ENCODE peak calls at places on chromosome 13, in six cellular contexts. R is pancreas, H is Peyer's patch, X is IMR-90, N is A549, U is brain microvascular endothelial cell. J is an unnamed sample.

GRCh38 chr13:72890546-72890945 is 108.6 kb downstream of the PIBF1 start:
- DNase-seq in R (no peak), H (no peak), X (no peak), N (no peak), U (no peak), J (no peak)

GRCh38 chr13:31485183-31485582 is 254.1 kb upstream of the RXFP2 start:
- DNase-seq in R (no peak), H (no peak), X (no peak), N (no peak), U (peak), J (no peak)

GRCh38 chr13:21625366-21625765 is 21.4 kb upstream of the MICU2 start:
- DNase-seq in R (no peak), H (peak), X (peak), N (peak), U (peak), J (no peak)

GRCh38 chr13:49082653-49083536 is 107.2 kb downstream of the FNDC3A start:
- DNase-seq in R (no peak), H (no peak), X (peak), N (no peak), U (peak), J (no peak)

GRCh38 chr13:51804295-51805172 is 571 bp upstream of the DHRS12 start:
- DNase-seq in R (peak), H (peak), X (no peak), N (no peak), U (no peak), J (peak)

GRCh38 chr13:42247883-42248282 is 24.1 kb upstream of the AKAP11 start:
- DNase-seq in R (no peak), H (no peak), X (peak), N (no peak), U (no peak), J (no peak)

GRCh38 chr13:49062297-49062896 is 86.7 kb downstream of the FNDC3A start:
- DNase-seq in R (no peak), H (no peak), X (peak), N (no peak), U (no peak), J (no peak)

GRCh38 chr13:36418022-36418805 is 14.1 kb upstream of the CCNA1 start:
- DNase-seq in R (no peak), H (no peak), X (peak), N (no peak), U (peak), J (no peak)

GRCh38 chr13:43355774-43356173 is 332.4 kb downstream of the DNAJC15 start:
- DNase-seq in R (peak), H (no peak), X (no peak), N (no peak), U (no peak), J (no peak)

GRCh38 chr13:44605275-44605674 is 29.1 kb upstream of the TSC22D1 start:
- DNase-seq in R (no peak), H (no peak), X (no peak), N (no peak), U (no peak), J (no peak)

GRCh38 chr13:75479102-75479501 is 2.9 kb downstream of the TBC1D4 start:
- DNase-seq in R (no peak), H (no peak), X (no peak), N (no peak), U (no peak), J (no peak)

GRCh38 chr13:104833221-104833620 is 1702.2 kb downstream of the EFNB2 start:
- DNase-seq in R (no peak), H (no peak), X (no peak), N (no peak), U (no peak), J (no peak)

GRCh38 chr13:95083758-95084157 is 217.5 kb downstream of the ABCC4 start:
- DNase-seq in R (no peak), H (no peak), X (peak), N (peak), U (peak), J (no peak)

GRCh38 chr13:25153736-25154135 is 18.4 kb downstream of the AMER2 start:
- DNase-seq in R (no peak), H (no peak), X (no peak), N (no peak), U (no peak), J (peak)

GRCh38 chr13:50512602-50513527 is 330.6 kb downstream of the DLEU7 start:
- DNase-seq in R (peak), H (peak), X (peak), N (no peak), U (peak), J (peak)

GRCh38 chr13:60094385-60095088 is 69.2 kb downstream of the DIAPH3 start:
- DNase-seq in R (no peak), H (no peak), X (no peak), N (no peak), U (no peak), J (no peak)

GRCh38 chr13:100875392-100876043 is 200.9 kb upstream of the TMTC4 start:
- DNase-seq in R (no peak), H (no peak), X (peak), N (no peak), U (peak), J (no peak)

GRCh38 chr13:37173214-37173613 is 67.8 kb upstream of the CSNK1A1L start:
- DNase-seq in R (no peak), H (no peak), X (peak), N (no peak), U (peak), J (no peak)

GRCh38 chr13:43159007-43159406 is 135.6 kb downstream of the DNAJC15 start:
- DNase-seq in R (no peak), H (no peak), X (peak), N (no peak), U (peak), J (no peak)

GRCh38 chr13:49448753-49449152 is 4.7 kb downstream of the SETDB2 start:
- DNase-seq in R (no peak), H (no peak), X (no peak), N (no peak), U (no peak), J (no peak)

GRCh38 chr13:104593693-104594092 is 1527.5 kb upstream of the SLC10A2 start:
- DNase-seq in R (no peak), H (no peak), X (no peak), N (no peak), U (no peak), J (no peak)

GRCh38 chr13:32278456-32278855 is 36.7 kb downstream of the ZAR1L start:
- DNase-seq in R (no peak), H (no peak), X (peak), N (no peak), U (peak), J (no peak)

GRCh38 chr13:43580280-43580679 is 206.5 kb downstream of the ENOX1 start:
- DNase-seq in R (no peak), H (no peak), X (no peak), N (no peak), U (no peak), J (no peak)

GRCh38 chr13:48131481-48131992 is 36.6 kb upstream of the MED4 start:
- DNase-seq in R (no peak), H (no peak), X (no peak), N (no peak), U (no peak), J (no peak)

GRCh38 chr13:35927554-35927953 is 203.6 kb downstream of the DCLK1 start:
- DNase-seq in R (no peak), H (no peak), X (peak), N (peak), U (peak), J (no peak)

GRCh38 chr13:95058680-95059079 is 242.6 kb downstream of the ABCC4 start:
- DNase-seq in R (no peak), H (no peak), X (no peak), N (no peak), U (no peak), J (no peak)

GRCh38 chr13:33205804-33206221 is 79.7 kb downstream of the STARD13 start:
- DNase-seq in R (no peak), H (no peak), X (peak), N (no peak), U (peak), J (no peak)

GRCh38 chr13:109479534-109479933 is 306.8 kb downstream of the IRS2 start:
- DNase-seq in R (no peak), H (no peak), X (no peak), N (no peak), U (no peak), J (no peak)
- H3K27ac ChIP-seq in R (no peak), H (no peak), X (no peak), N (no peak), U (no peak), J (no peak)

GRCh38 chr13:110964229-110965037 is 49.6 kb upstream of the ANKRD10 start:
- DNase-seq in R (no peak), H (no peak), X (no peak), N (no peak), U (no peak), J (no peak)

GRCh38 chr13:110963554-110963970 is 48.7 kb upstream of the ANKRD10 start:
- DNase-seq in R (no peak), H (no peak), X (no peak), N (no peak), U (no peak), J (no peak)

GRCh38 chr13:110961959-110962358 is 47.1 kb upstream of the ANKRD10 start:
- DNase-seq in R (no peak), H (no peak), X (no peak), N (no peak), U (no peak), J (no peak)

GRCh38 chr13:110965755-110966134 is 50.9 kb upstream of the ANKRD10 start:
- DNase-seq in R (no peak), H (no peak), X (no peak), N (no peak), U (no peak), J (no peak)

DNA sequence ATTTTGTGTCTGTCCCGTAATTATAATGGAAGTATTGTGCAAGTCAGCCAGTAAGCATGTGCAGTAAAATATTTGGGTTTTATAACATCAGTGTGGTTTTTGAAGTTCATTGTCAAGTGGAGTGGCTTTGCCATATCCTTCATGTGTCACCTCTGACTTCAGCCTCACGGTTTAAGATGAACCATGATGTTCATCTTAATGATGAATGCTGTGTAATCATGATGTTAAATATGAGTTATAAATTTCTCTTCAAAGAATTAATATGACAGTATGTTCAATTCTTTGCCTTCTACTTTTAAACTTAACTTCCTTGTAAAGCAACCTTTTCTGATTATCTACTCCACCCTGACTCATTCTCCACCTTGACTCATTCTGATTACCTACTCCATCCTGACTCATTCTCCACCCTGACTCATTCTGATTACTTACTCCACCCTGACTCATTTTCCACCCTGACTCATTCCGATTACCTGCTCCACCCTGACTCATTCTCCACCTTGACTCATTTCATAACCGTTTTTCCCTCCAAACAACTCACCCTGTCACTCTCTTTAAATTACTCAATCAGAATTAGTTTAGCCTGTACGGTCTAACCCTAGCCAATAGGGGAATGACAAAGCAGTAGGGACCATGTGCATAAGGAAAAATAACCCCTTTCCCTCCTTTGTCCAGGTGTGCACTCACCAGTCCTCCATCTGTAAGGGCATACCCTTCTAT is 50.3 kb upstream of the ANKRD10 start:
- DNase-seq in R (no peak), H (no peak), X (peak), N (peak), U (peak), J (no peak)
- H3K27ac ChIP-seq in R (no peak), H (peak), X (no peak), N (peak), U (no peak), J (no peak)

GRCh38 chr13:114132419-114133121 is at the start of gene RASA3:
- DNase-seq in R (peak), H (peak), X (peak), N (peak), U (peak), J (peak)
- H3K27ac ChIP-seq in R (no peak), H (peak), X (peak), N (peak), U (peak), J (peak)

GRCh38 chr13:24032674-24033073 is 127.8 kb upstream of the SPATA13 start:
- DNase-seq in R (no peak), H (no peak), X (peak), N (peak), U (no peak), J (no peak)

GRCh38 chr13:24035411-24035810 is 125.1 kb upstream of the SPATA13 start:
- DNase-seq in R (no peak), H (no peak), X (no peak), N (no peak), U (no peak), J (no peak)

GRCh38 chr13:24036115-24036514 is 124.4 kb upstream of the SPATA13 start:
- DNase-seq in R (no peak), H (no peak), X (peak), N (no peak), U (no peak), J (no peak)

GRCh38 chr13:24032252-24032651 is 128.3 kb upstream of the SPATA13 start:
- DNase-seq in R (no peak), H (no peak), X (peak), N (no peak), U (peak), J (no peak)

GRCh38 chr13:24033527-24034302 is 126.8 kb upstream of the SPATA13 start:
- DNase-seq in R (no peak), H (no peak), X (peak), N (no peak), U (peak), J (no peak)
- H3K27ac ChIP-seq in R (peak), H (peak), X (peak), N (peak), U (no peak), J (no peak)

GRCh38 chr13:79723462-79724116 is 242.6 kb downstream of the NDFIP2 start:
- DNase-seq in R (no peak), H (no peak), X (no peak), N (no peak), U (no peak), J (no peak)
- H3K27ac ChIP-seq in R (no peak), H (peak), X (no peak), N (peak), U (no peak), J (no peak)

GRCh38 chr13:97387487-97388353 is 46.2 kb upstream of the RAP2A start:
- DNase-seq in R (no peak), H (no peak), X (no peak), N (no peak), U (no peak), J (no peak)
- H3K27ac ChIP-seq in R (no peak), H (peak), X (no peak), N (no peak), U (no peak), J (peak)

GRCh38 chr13:39505151-39505550 is 97.8 kb downstream of the LHFPL6 start:
- DNase-seq in R (no peak), H (no peak), X (no peak), N (no peak), U (no peak), J (no peak)
- H3K27ac ChIP-seq in R (no peak), H (no peak), X (no peak), N (no peak), U (no peak), J (no peak)

DNA sequence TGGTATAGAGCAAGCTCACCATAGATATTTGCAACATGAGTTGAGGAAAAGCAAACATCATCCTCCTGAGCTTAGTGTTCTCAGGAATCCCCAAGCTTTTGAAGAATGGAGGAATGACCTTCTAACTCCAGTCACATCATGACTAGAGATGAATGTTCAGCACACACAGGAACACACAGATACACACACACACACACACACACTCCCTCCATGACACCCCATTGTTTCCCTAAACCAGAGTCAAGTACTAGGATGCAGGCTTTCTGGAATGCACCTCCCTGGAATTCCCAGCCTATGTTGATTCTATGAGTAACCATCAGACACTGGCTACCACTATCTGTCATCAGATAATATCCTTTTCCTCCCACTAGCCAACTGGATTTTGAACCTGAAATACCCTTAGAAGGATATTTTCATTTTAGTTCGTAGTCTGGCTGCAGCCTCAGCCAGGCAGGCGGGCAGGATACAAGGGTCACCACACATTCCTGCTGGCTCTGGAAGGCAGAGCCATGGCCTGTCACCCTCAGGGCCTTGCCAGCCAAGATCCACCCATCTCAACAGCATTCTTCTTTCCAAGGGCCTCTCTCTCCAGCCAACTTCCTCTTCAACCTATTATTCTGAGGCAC is 162.4 kb downstream of the FOXO1 start:
- DNase-seq in R (no peak), H (no peak), X (peak), N (peak), U (peak), J (no peak)
- H3K27ac ChIP-seq in R (no peak), H (no peak), X (no peak), N (peak), U (peak), J (no peak)

GRCh38 chr13:77699059-77699680 is 1.7 kb downstream of the SLAIN1 start:
- DNase-seq in R (no peak), H (no peak), X (no peak), N (no peak), U (no peak), J (no peak)

GRCh38 chr13:77698211-77699058 is 948 bp downstream of the SLAIN1 start:
- DNase-seq in R (peak), H (peak), X (no peak), N (no peak), U (no peak), J (peak)

GRCh38 chr13:77696006-77696862 is 1.3 kb upstream of the SLAIN1 start:
- DNase-seq in R (no peak), H (no peak), X (no peak), N (no peak), U (no peak), J (no peak)

GRCh38 chr13:77696863-77697207 is 652 bp upstream of the SLAIN1 start:
- DNase-seq in R (no peak), H (no peak), X (no peak), N (no peak), U (no peak), J (no peak)

DNA sequence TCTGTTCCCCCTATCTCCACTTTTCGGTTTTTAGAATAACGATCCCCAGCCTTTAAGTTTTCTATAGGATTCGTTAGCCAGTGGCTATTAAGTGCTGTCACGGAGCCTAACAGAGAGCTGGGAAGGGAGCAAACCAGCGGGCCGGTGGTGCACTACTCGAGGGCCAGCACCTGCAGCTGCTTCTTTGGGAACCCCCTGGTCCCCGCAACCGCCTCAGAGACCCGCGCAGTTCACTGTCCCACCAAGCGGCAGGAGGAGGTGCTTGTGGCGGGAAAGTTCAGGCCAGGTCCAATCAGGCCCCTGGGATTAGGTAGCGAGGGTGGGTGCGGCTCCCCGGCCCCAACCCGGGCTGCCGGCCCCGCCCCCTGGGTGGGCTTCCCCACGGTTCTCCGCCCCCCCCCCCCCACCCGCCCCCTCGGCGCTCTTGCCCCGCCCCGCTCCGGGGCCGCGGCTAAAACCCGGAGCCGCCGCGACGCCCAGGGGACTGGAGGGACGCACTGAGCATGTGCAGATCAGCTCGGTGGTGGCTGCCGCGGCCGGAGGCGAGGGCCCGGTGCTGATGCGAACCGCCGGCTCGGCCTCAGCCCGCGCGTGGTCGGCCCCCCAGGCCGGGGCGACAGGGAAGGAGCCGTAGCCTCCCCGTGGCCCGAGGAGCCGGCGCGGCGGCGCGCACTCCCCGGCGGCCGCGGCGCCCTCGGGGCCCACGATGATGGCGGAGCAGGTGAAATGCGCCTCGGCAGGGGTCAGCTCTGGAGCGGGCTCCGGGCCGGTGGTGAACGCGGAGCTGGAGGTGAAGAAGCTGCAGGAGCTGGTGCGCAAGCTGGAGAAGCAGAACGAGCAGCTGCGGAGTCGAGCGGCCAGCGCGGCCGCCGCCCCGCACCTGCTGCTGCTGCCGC is at the start of gene SLAIN1:
- DNase-seq in R (peak), H (peak), X (peak), N (peak), U (peak), J (peak)
- H3K27ac ChIP-seq in R (peak), H (peak), X (no peak), N (peak), U (no peak), J (peak)

J was measured in substantia nigra.